ENCODE peak calls at places on chromosome 11, in five cellular contexts. S is H9, F is neuronal stem cell, X is IMR-90, R is trophoblast cell. Z is an unnamed sample.

GRCh38 chr11:64305691-64306562 is 603 bp downstream of the ESRRA start:
- DNase-seq in S (peak; percentile 89), F (peak; percentile 67), X (peak; percentile 27), R (peak; percentile 77), Z (peak; percentile 88)

GRCh38 chr11:93389737-93390136 is 59.2 kb downstream of the DEUP1 start:
- DNase-seq in S (no peak), F (no peak), X (no peak), R (no peak), Z (no peak)

GRCh38 chr11:128544625-128545024 is 42.7 kb downstream of the ETS1 start:
- DNase-seq in S (no peak), F (no peak), X (peak; percentile 77), R (no peak), Z (no peak)

GRCh38 chr11:64224891-64225607 is 937 bp downstream of the TRPT1 start:
- DNase-seq in S (no peak), F (no peak), X (no peak), R (peak; percentile 68), Z (no peak)

GRCh38 chr11:123454060-123454651 is 24.1 kb downstream of the GRAMD1B start:
- DNase-seq in S (no peak), F (no peak), X (peak; percentile 61), R (peak; percentile 92), Z (peak; percentile 95)

GRCh38 chr11:25527841-25528240 is 804.1 kb upstream of the ANO3 start:
- DNase-seq in S (no peak), F (no peak), X (no peak), R (no peak), Z (no peak)

GRCh38 chr11:33376331-33377099 is 119.3 kb downstream of the HIPK3 start:
- DNase-seq in S (peak; percentile 59), F (peak; percentile 11), X (no peak), R (peak; percentile 32), Z (peak; percentile 16)

GRCh38 chr11:9850224-9850895 is 186.5 kb downstream of the SWAP70 start:
- DNase-seq in S (no peak), F (no peak), X (peak; percentile 31), R (peak; percentile 78), Z (no peak)

GRCh38 chr11:68020575-68020974 is 9.9 kb upstream of the NDUFS8 start:
- DNase-seq in S (peak; percentile 80), F (no peak), X (peak; percentile 35), R (no peak), Z (peak; percentile 61)

GRCh38 chr11:117932426-117932825 is 3.2 kb upstream of the TMPRSS13 start:
- DNase-seq in S (peak; percentile 15), F (no peak), X (no peak), R (no peak), Z (no peak)

GRCh38 chr11:32794439-32794838 is at the start of gene CCDC73:
- DNase-seq in S (no peak), F (no peak), X (no peak), R (no peak), Z (no peak)

GRCh38 chr11:28619870-28620540 is 511.8 kb downstream of the METTL15 start:
- DNase-seq in S (no peak), F (no peak), X (peak; percentile 83), R (no peak), Z (peak; percentile 54)

GRCh38 chr11:43580735-43581369 is 99.7 kb upstream of the HSD17B12 start:
- DNase-seq in S (no peak), F (no peak), X (peak; percentile 24), R (no peak), Z (peak; percentile 49)

GRCh38 chr11:8030526-8031247 is 43.5 kb downstream of the EIF3F start:
- DNase-seq in S (no peak), F (no peak), X (no peak), R (no peak), Z (no peak)

GRCh38 chr11:42972741-42973140 is 339.1 kb upstream of the API5 start:
- DNase-seq in S (no peak), F (no peak), X (no peak), R (no peak), Z (peak; percentile 11)

GRCh38 chr11:64378335-64378884 is 19.4 kb downstream of the RPS6KA4 start:
- DNase-seq in S (no peak), F (no peak), X (no peak), R (no peak), Z (no peak)

GRCh38 chr11:67632175-67632981 is 2.6 kb upstream of the NUDT8 start:
- DNase-seq in S (peak; percentile 31), F (no peak), X (no peak), R (no peak), Z (no peak)

GRCh38 chr11:89625171-89625570 is 84.9 kb upstream of the TRIM77 start:
- DNase-seq in S (no peak), F (no peak), X (no peak), R (no peak), Z (no peak)

GRCh38 chr11:4748435-4748834 is 21.3 kb downstream of the OR51F1 start:
- DNase-seq in S (no peak), F (no peak), X (peak; percentile 11), R (no peak), Z (no peak)

GRCh38 chr11:89491141-89491690 is at the start of gene NOX4:
- DNase-seq in S (peak; percentile 76), F (peak; percentile 65), X (peak; percentile 48), R (no peak), Z (peak; percentile 78)

GRCh38 chr11:130086627-130087026 is 16.9 kb downstream of the APLP2 start:
- DNase-seq in S (no peak), F (no peak), X (no peak), R (no peak), Z (no peak)

GRCh38 chr11:12625438-12626071 is 48.7 kb upstream of the TEAD1 start:
- DNase-seq in S (no peak), F (no peak), X (peak; percentile 98), R (no peak), Z (no peak)

GRCh38 chr11:11987503-11988022 is 20.9 kb downstream of the DKK3 start:
- DNase-seq in S (peak; percentile 27), F (no peak), X (peak; percentile 78), R (peak; percentile 39), Z (peak; percentile 93)

GRCh38 chr11:86803136-86803535 is 2.8 kb downstream of the PRSS23 start:
- DNase-seq in S (no peak), F (no peak), X (no peak), R (no peak), Z (no peak)
- H3K4me1 ChIP-seq in S (peaks cover 6% of the 10 kb centered on the region), F (peaks cover 53% of the 10 kb centered on the region), X (peaks cover 22% of the 10 kb centered on the region), R (peaks cover 16% of the 10 kb centered on the region), Z (peaks cover 5% of the 10 kb centered on the region)

DNA sequence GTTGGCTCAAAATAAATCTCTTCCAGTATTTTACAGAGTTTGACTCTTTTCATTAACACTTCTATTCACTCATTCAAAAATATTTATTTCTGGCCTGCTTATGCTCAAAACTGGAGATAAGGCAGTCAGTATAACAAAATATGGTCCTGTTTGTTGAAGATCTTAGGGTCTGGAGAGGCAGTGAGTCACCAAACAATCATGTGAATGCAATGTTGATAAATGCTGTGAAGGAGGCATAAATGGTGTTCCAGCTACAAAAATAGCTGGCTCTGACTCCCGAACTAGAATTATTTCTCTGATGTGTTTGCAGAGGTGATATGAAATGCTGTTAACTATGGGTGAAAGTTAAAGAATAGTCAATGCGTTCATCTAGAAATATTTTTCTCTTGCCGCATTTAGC is 390.6 kb downstream of the AASDHPPT start:
- DNase-seq in S (no peak), F (no peak), X (peak; percentile 79), R (no peak), Z (no peak)
- H2BK120ac ChIP-seq in S (no peak overlapping the region), F (no peak overlapping the region), X (peak overlapping the region; percentile 6), R (no peak overlapping the region), Z (no peak overlapping the region)

GRCh38 chr11:116930177-116930576 is 92.8 kb upstream of the APOA1 start:
- DNase-seq in S (no peak), F (no peak), X (peak; percentile 40), R (no peak), Z (peak; percentile 33)
- H3K4me1 ChIP-seq in S (peaks cover 5% of the 10 kb centered on the region), F (peaks cover 12% of the 10 kb centered on the region), X (peaks cover 14% of the 10 kb centered on the region), R (peaks cover 3% of the 10 kb centered on the region), Z (no peaks in the 10 kb centered on the region)

GRCh38 chr11:75982309-75982708 is 167.3 kb downstream of the UVRAG start:
- DNase-seq in S (no peak), F (no peak), X (no peak), R (no peak), Z (peak; percentile 55)
- H2BK120ac ChIP-seq in S (no peak overlapping the region), F (no peak overlapping the region), X (no peak overlapping the region), R (no peak overlapping the region), Z (no peak overlapping the region)

Z was measured in mesendoderm.